ENCODE peak calls at places on chromosomes 4 and X, in eight cellular contexts. O is left lung, G is HL-60, F is mesothelial cell of epicardium, E is psoas muscle, W is GM13977, I is left ventricle myocardium inferior, P is ovary. J is an unnamed sample.

GRCh38 chrX:154097003-154097596 is 417 bp downstream of the MECP2 start:
- DNase-seq in O (peak; percentile 86), G (peak; percentile 37), F (peak; percentile 77), E (peak; percentile 83), W (peak; percentile 85), I (peak; percentile 72), P (peak; percentile 85), J (peak; percentile 81)

GRCh38 chrX:133482345-133483041 is 67.2 kb upstream of the GPC4 start:
- DNase-seq in O (no peak), G (no peak), F (no peak), E (no peak), W (no peak), I (no peak), P (peak; percentile 23), J (no peak)

GRCh38 chr4:40550900-40551546 is 78.6 kb downstream of the RBM47 start:
- DNase-seq in O (no peak), G (peak; percentile 61), F (no peak), E (no peak), W (peak; percentile 52), I (no peak), P (no peak), J (peak; percentile 65)

GRCh38 chrX:48278958-48279357 is 23.8 kb downstream of the SSX1 start:
- DNase-seq in O (no peak), G (no peak), F (no peak), E (peak; percentile 69), W (no peak), I (no peak), P (no peak), J (no peak)

GRCh38 chrX:2691543-2692220 is 587 bp downstream of the CD99 start:
- DNase-seq in O (peak; percentile 83), G (peak; percentile 14), F (no peak), E (peak; percentile 77), W (peak; percentile 39), I (peak; percentile 77), P (peak; percentile 59), J (peak; percentile 29)

GRCh38 chr4:2598661-2599654 is 62.5 kb downstream of the FAM193A start:
- DNase-seq in O (no peak), G (peak; percentile 70), F (no peak), E (no peak), W (peak; percentile 71), I (no peak), P (no peak), J (peak; percentile 74)

GRCh38 chr4:1523033-1523432 is 116.8 kb upstream of the NKX1-1 start:
- DNase-seq in O (no peak), G (no peak), F (no peak), E (peak; percentile 8), W (no peak), I (no peak), P (no peak), J (no peak)

GRCh38 chr4:3316146-3316545 is 23.3 kb downstream of the RGS12 start:
- DNase-seq in O (no peak), G (no peak), F (no peak), E (no peak), W (no peak), I (no peak), P (peak; percentile 11), J (no peak)

GRCh38 chr4:129543299-129543698 is 447.3 kb downstream of the C4orf33 start:
- DNase-seq in O (no peak), G (no peak), F (no peak), E (no peak), W (no peak), I (no peak), P (no peak), J (no peak)

GRCh38 chr4:104420766-104421165 is 73.9 kb downstream of the CXXC4 start:
- DNase-seq in O (no peak), G (no peak), F (no peak), E (no peak), W (no peak), I (no peak), P (no peak), J (no peak)

GRCh38 chr4:118757761-118758213 is 72.6 kb downstream of the METTL14 start:
- DNase-seq in O (no peak), G (no peak), F (no peak), E (no peak), W (no peak), I (no peak), P (no peak), J (no peak)

GRCh38 chr4:93867416-93868001 is 39.0 kb downstream of the ATOH1 start:
- DNase-seq in O (no peak), G (no peak), F (no peak), E (no peak), W (no peak), I (no peak), P (no peak), J (no peak)

GRCh38 chr4:93870876-93871458 is 42.4 kb downstream of the ATOH1 start:
- DNase-seq in O (no peak), G (no peak), F (no peak), E (no peak), W (no peak), I (no peak), P (no peak), J (no peak)

GRCh38 chr4:93865650-93866049 is 37.1 kb downstream of the ATOH1 start:
- DNase-seq in O (no peak), G (no peak), F (no peak), E (no peak), W (no peak), I (no peak), P (no peak), J (no peak)
- TF ChIP-seq CTCF in O (no peak), G (no peak), F (peak; percentile 19), E (no peak), W (peak; percentile 20), I (no peak), P (no peak), J (no peak)

GRCh38 chr4:140996757-140997156 is 136.5 kb downstream of the RNF150 start:
- DNase-seq in O (no peak), G (no peak), F (no peak), E (no peak), W (no peak), I (no peak), P (no peak), J (no peak)
- TF ChIP-seq CTCF in O (no peak), G (no peak), F (no peak), E (no peak), W (no peak), I (no peak), P (no peak), J (no peak)

GRCh38 chr4:43471950-43472349 is 579.4 kb downstream of the GRXCR1 start:
- DNase-seq in O (no peak), G (no peak), F (no peak), E (no peak), W (no peak), I (no peak), P (no peak), J (no peak)
- TF ChIP-seq CTCF in O (no peak), G (no peak), F (no peak), E (no peak), W (no peak), I (no peak), P (no peak), J (no peak)

GRCh38 chr4:73593631-73594241 is 26.5 kb downstream of the RASSF6 start:
- DNase-seq in O (no peak), G (no peak), F (no peak), E (no peak), W (no peak), I (no peak), P (no peak), J (no peak)
- TF ChIP-seq CTCF in O (peak; percentile 31), G (peak; percentile 47), F (peak; percentile 50), E (peak; percentile 33), W (peak; percentile 55), I (peak; percentile 56), P (no peak), J (peak; percentile 33)

J was measured in GM10248.